ENCODE peak calls at places on chromosomes 4 and X, in four cellular contexts. O is activated CD8-positive, alpha-beta memory T cell treated with anti-CD3 and anti-CD28 coated beads for 1 hour; X is NAMALWA; Q is NCI-H1092 treated with DMSO at 0.1 percent for 48 hours. L is an unnamed sample.

GRCh38 chrX:74492720-74493201 is 71.5 kb downstream of the SLC16A2 start:
- DNase-seq in X (peak), O (no peak), Q (peak), L (no peak)

GRCh38 chrX:18951032-18951431 is 32.9 kb downstream of the PHKA2 start:
- DNase-seq in X (peak), O (no peak), Q (no peak), L (no peak)

GRCh38 chrX:113741744-113742143 is 842.1 kb upstream of the HTR2C start:
- DNase-seq in O (no peak), X (peak), Q (peak), L (no peak)

GRCh38 chrX:24145340-24146186 is 4.0 kb upstream of the ZFX start:
- DNase-seq in X (no peak), O (no peak), Q (peak), L (peak)

GRCh38 chrX:16573781-16574180 is 76.2 kb upstream of the S100G start:
- DNase-seq in Q (no peak), X (no peak), O (no peak), L (no peak)

GRCh38 chr4:38190717-38191178 is 230.6 kb downstream of the PTTG2 start:
- DNase-seq in X (no peak), O (no peak), Q (no peak), L (no peak)

GRCh38 chrX:154485150-154486051 is 1.0 kb downstream of the UBL4A start:
- DNase-seq in O (no peak), Q (peak), X (no peak), L (no peak)

GRCh38 chrX:54481751-54482150 is 14.3 kb downstream of the FGD1 start:
- DNase-seq in X (no peak), O (no peak), Q (no peak), L (no peak)

GRCh38 chr4:74376888-74377483 is 12.0 kb downstream of the EREG start:
- DNase-seq in Q (peak), X (peak), O (no peak), L (no peak)

GRCh38 chrX:41634284-41634683 is 54.5 kb upstream of the GPR34 start:
- DNase-seq in O (no peak), X (no peak), Q (no peak), L (no peak)

GRCh38 chrX:82087699-82088098 is 885.8 kb downstream of the SH3BGRL start:
- DNase-seq in X (no peak), O (no peak), Q (peak), L (no peak)

GRCh38 chr4:140254656-140255299 is 100.8 kb upstream of the MAML3 start:
- DNase-seq in X (no peak), Q (no peak), O (no peak), L (no peak)

GRCh38 chr4:8852118-8852704 is 19.4 kb downstream of the HMX1 start:
- DNase-seq in O (no peak), Q (no peak), X (no peak), L (no peak)

GRCh38 chr4:42656986-42657792 is at the start of gene ATP8A1:
- DNase-seq in O (peak), X (peak), Q (peak), L (peak)

GRCh38 chrX:109848451-109849050 is 115.5 kb upstream of the ACSL4 start:
- DNase-seq in X (no peak), Q (no peak), O (no peak), L (no peak)

GRCh38 chrX:129577473-129577872 is 37.4 kb downstream of the OCRL start:
- DNase-seq in X (no peak), O (no peak), Q (no peak), L (no peak)

GRCh38 chrX:39821011-39821708 is 276.6 kb downstream of the BCOR start:
- DNase-seq in X (no peak), Q (peak), O (no peak), L (peak)

GRCh38 chrX:4830880-4831557 is 1117.6 kb upstream of the PRKX start:
- DNase-seq in Q (no peak), X (no peak), O (no peak), L (no peak)

GRCh38 chr4:10161840-10162239 is 45.2 kb upstream of the WDR1 start:
- DNase-seq in X (no peak), O (no peak), Q (no peak), L (no peak)

GRCh38 chr4:48334900-48335384 is 6.4 kb upstream of the SLAIN2 start:
- DNase-seq in O (no peak), Q (peak), X (no peak), L (no peak)

L was measured in NCI-H345.